ENCODE peak calls at places on chromosomes 5 and 9, in six cellular contexts. One of them, this sample, is unnamed.

GRCh38 chr9:94949330-94949729 is 222.8 kb downstream of the AOPEP start:
- DNase-seq in PC-9: no peak
- DNase-seq in heart right ventricle: no peak
- DNase-seq in IMR-90: no peak
- DNase-seq in BE2C: no peak
- DNase-seq in sigmoid colon: no peak
- DNase-seq in this sample: no peak

GRCh38 chr9:127219533-127219932 is 45.0 kb upstream of the GARNL3 start:
- DNase-seq in PC-9: no peak
- DNase-seq in heart right ventricle: no peak
- DNase-seq in IMR-90: no peak
- DNase-seq in BE2C: no peak
- DNase-seq in sigmoid colon: no peak
- DNase-seq in this sample: no peak

GRCh38 chr9:4540425-4540824 is 50.2 kb downstream of the SLC1A1 start:
- DNase-seq in PC-9: no peak
- DNase-seq in heart right ventricle: no peak
- DNase-seq in IMR-90: no peak
- DNase-seq in BE2C: no peak
- DNase-seq in sigmoid colon: no peak
- DNase-seq in this sample: no peak

GRCh38 chr9:109717342-109717741 is 62.7 kb upstream of the PALM2AKAP2 start:
- DNase-seq in PC-9: no peak
- DNase-seq in heart right ventricle: no peak
- DNase-seq in IMR-90: peak
- DNase-seq in BE2C: no peak
- DNase-seq in sigmoid colon: no peak
- DNase-seq in this sample: no peak

GRCh38 chr5:174329738-174330137 is 284.2 kb downstream of the NSG2 start:
- DNase-seq in PC-9: no peak
- DNase-seq in heart right ventricle: no peak
- DNase-seq in IMR-90: peak
- DNase-seq in BE2C: peak
- DNase-seq in sigmoid colon: no peak
- DNase-seq in this sample: peak

GRCh38 chr9:128892223-128892892 is 10.4 kb downstream of the LRRC8A start:
- DNase-seq in PC-9: peak
- DNase-seq in heart right ventricle: peak
- DNase-seq in IMR-90: peak
- DNase-seq in BE2C: peak
- DNase-seq in sigmoid colon: peak
- DNase-seq in this sample: no peak

GRCh38 chr5:154860123-154860522 is 1.7 kb downstream of the CNOT8 start:
- DNase-seq in PC-9: peak
- DNase-seq in heart right ventricle: no peak
- DNase-seq in IMR-90: peak
- DNase-seq in BE2C: no peak
- DNase-seq in sigmoid colon: peak
- DNase-seq in this sample: peak

GRCh38 chr9:129341197-129341990 is 163.3 kb upstream of the IER5L start:
- DNase-seq in PC-9: no peak
- DNase-seq in heart right ventricle: no peak
- DNase-seq in IMR-90: no peak
- DNase-seq in BE2C: no peak
- DNase-seq in sigmoid colon: peak
- DNase-seq in this sample: no peak

GRCh38 chr5:150163547-150164059 is 3.0 kb upstream of the CDX1 start:
- DNase-seq in PC-9: no peak
- DNase-seq in heart right ventricle: peak
- DNase-seq in IMR-90: no peak
- DNase-seq in BE2C: no peak
- DNase-seq in sigmoid colon: peak
- DNase-seq in this sample: no peak

GRCh38 chr9:128835246-128836210 is 5.9 kb upstream of the SPOUT1 start:
- DNase-seq in PC-9: no peak
- DNase-seq in heart right ventricle: no peak
- DNase-seq in IMR-90: no peak
- DNase-seq in BE2C: no peak
- DNase-seq in sigmoid colon: no peak
- DNase-seq in this sample: no peak

GRCh38 chr5:143536364-143536763 is 132.9 kb upstream of the NR3C1 start:
- DNase-seq in PC-9: peak
- DNase-seq in heart right ventricle: no peak
- DNase-seq in IMR-90: peak
- DNase-seq in BE2C: no peak
- DNase-seq in sigmoid colon: no peak
- DNase-seq in this sample: peak

GRCh38 chr9:123361086-123361730 is 5.2 kb downstream of the CRB2 start:
- DNase-seq in PC-9: no peak
- DNase-seq in heart right ventricle: no peak
- DNase-seq in IMR-90: no peak
- DNase-seq in BE2C: peak
- DNase-seq in sigmoid colon: no peak
- DNase-seq in this sample: no peak

GRCh38 chr9:93267681-93268505 is 84.0 kb downstream of the WNK2 start:
- DNase-seq in PC-9: no peak
- DNase-seq in heart right ventricle: no peak
- DNase-seq in IMR-90: no peak
- DNase-seq in BE2C: no peak
- DNase-seq in sigmoid colon: peak
- DNase-seq in this sample: no peak

GRCh38 chr5:14076566-14076965 is 66.6 kb upstream of the TRIO start:
- DNase-seq in PC-9: no peak
- DNase-seq in heart right ventricle: no peak
- DNase-seq in IMR-90: no peak
- DNase-seq in BE2C: no peak
- DNase-seq in sigmoid colon: no peak
- DNase-seq in this sample: no peak

GRCh38 chr5:100904259-100904822 is 1.3 kb upstream of the ST8SIA4 start:
- DNase-seq in PC-9: no peak
- DNase-seq in heart right ventricle: peak
- DNase-seq in IMR-90: no peak
- DNase-seq in BE2C: no peak
- DNase-seq in sigmoid colon: peak
- DNase-seq in this sample: no peak

GRCh38 chr9:86093788-86094555 is 5.4 kb downstream of the GOLM1 start:
- DNase-seq in PC-9: peak
- DNase-seq in heart right ventricle: peak
- DNase-seq in IMR-90: peak
- DNase-seq in BE2C: no peak
- DNase-seq in sigmoid colon: no peak
- DNase-seq in this sample: no peak

GRCh38 chr5:179762079-179762780 is 29.6 kb downstream of the MAML1 start:
- DNase-seq in PC-9: peak
- DNase-seq in heart right ventricle: no peak
- DNase-seq in IMR-90: no peak
- DNase-seq in BE2C: peak
- DNase-seq in sigmoid colon: no peak
- DNase-seq in this sample: peak

GRCh38 chr9:2026181-2026580 is 11.0 kb downstream of the SMARCA2 start:
- DNase-seq in PC-9: no peak
- DNase-seq in heart right ventricle: no peak
- DNase-seq in IMR-90: no peak
- DNase-seq in BE2C: no peak
- DNase-seq in sigmoid colon: no peak
- DNase-seq in this sample: no peak

GRCh38 chr5:115297043-115297442 is 589 bp upstream of the CCDC112 start:
- DNase-seq in PC-9: no peak
- DNase-seq in heart right ventricle: no peak
- DNase-seq in IMR-90: no peak
- DNase-seq in BE2C: no peak
- DNase-seq in sigmoid colon: no peak
- DNase-seq in this sample: no peak

GRCh38 chr5:56802235-56802634 is 13.1 kb upstream of the MAP3K1 start:
- DNase-seq in PC-9: no peak
- DNase-seq in heart right ventricle: no peak
- DNase-seq in IMR-90: no peak
- DNase-seq in BE2C: peak
- DNase-seq in sigmoid colon: no peak
- DNase-seq in this sample: no peak

GRCh38 chr9:125983681-125984080 is 236.5 kb downstream of the PBX3 start:
- DNase-seq in PC-9: no peak
- DNase-seq in heart right ventricle: no peak
- DNase-seq in IMR-90: no peak
- DNase-seq in BE2C: no peak
- DNase-seq in sigmoid colon: peak
- DNase-seq in this sample: no peak

GRCh38 chr5:172820046-172820767 is 13.8 kb upstream of the ERGIC1 start:
- DNase-seq in PC-9: no peak
- DNase-seq in heart right ventricle: peak
- DNase-seq in IMR-90: peak
- DNase-seq in BE2C: no peak
- DNase-seq in sigmoid colon: peak
- DNase-seq in this sample: no peak

GRCh38 chr5:54651482-54652076 is 134.0 kb downstream of the SNX18 start:
- DNase-seq in PC-9: peak
- DNase-seq in heart right ventricle: peak
- DNase-seq in IMR-90: peak
- DNase-seq in BE2C: peak
- DNase-seq in sigmoid colon: peak
- DNase-seq in this sample: no peak

GRCh38 chr5:158354958-158355357 is 496.0 kb upstream of the CLINT1 start:
- DNase-seq in PC-9: no peak
- DNase-seq in heart right ventricle: no peak
- DNase-seq in IMR-90: no peak
- DNase-seq in BE2C: no peak
- DNase-seq in sigmoid colon: no peak
- DNase-seq in this sample: no peak

GRCh38 chr5:168753691-168754254 is 174.6 kb upstream of the PANK3 start:
- DNase-seq in PC-9: no peak
- DNase-seq in heart right ventricle: no peak
- DNase-seq in IMR-90: no peak
- DNase-seq in BE2C: no peak
- DNase-seq in sigmoid colon: no peak
- DNase-seq in this sample: no peak

GRCh38 chr5:86878250-86878649 is 260.5 kb downstream of the COX7C start:
- DNase-seq in PC-9: no peak
- DNase-seq in heart right ventricle: no peak
- DNase-seq in IMR-90: no peak
- DNase-seq in BE2C: no peak
- DNase-seq in sigmoid colon: no peak
- DNase-seq in this sample: no peak
- TF ChIP-seq CTCF in PC-9: no peak
- TF ChIP-seq CTCF in heart right ventricle: no peak
- TF ChIP-seq CTCF in IMR-90: no peak
- TF ChIP-seq CTCF in BE2C: no peak
- TF ChIP-seq CTCF in sigmoid colon: no peak
- TF ChIP-seq CTCF in this sample: no peak

GRCh38 chr9:30058463-30058862 is 2326.0 kb upstream of the ACO1 start:
- DNase-seq in PC-9: no peak
- DNase-seq in heart right ventricle: no peak
- DNase-seq in IMR-90: no peak
- DNase-seq in BE2C: no peak
- DNase-seq in sigmoid colon: no peak
- DNase-seq in this sample: no peak
- H3K4me3 ChIP-seq in PC-9: no peak
- H3K4me3 ChIP-seq in heart right ventricle: no peak
- H3K4me3 ChIP-seq in IMR-90: no peak
- H3K4me3 ChIP-seq in BE2C: no peak
- H3K4me3 ChIP-seq in sigmoid colon: no peak
- H3K4me3 ChIP-seq in this sample: no peak

DNA sequence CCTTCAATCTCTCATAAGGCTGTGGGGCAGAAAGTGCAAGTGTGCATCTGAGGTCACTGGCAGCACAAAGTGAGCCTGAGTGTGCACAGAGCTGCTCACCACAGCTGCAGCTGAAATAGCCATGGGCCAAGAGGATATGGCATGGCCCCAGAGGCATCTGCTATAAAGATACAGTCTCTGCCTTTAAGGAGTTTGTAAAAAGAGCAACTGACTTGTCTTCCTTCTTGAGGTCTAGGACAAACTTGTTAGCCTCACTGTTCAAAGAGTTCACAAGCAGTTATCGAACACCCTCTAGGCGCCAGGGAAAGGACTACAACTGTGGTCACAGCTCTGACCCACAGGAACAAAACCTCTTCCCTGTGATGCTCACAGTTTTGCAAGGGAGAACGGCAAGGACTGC is 190.0 kb upstream of the TRIM32 start:
- DNase-seq in PC-9: no peak
- DNase-seq in heart right ventricle: peak
- DNase-seq in IMR-90: no peak
- DNase-seq in BE2C: no peak
- DNase-seq in sigmoid colon: no peak
- DNase-seq in this sample: no peak
- TF ChIP-seq CTCF in PC-9: no peak
- TF ChIP-seq CTCF in heart right ventricle: peak
- TF ChIP-seq CTCF in IMR-90: no peak
- TF ChIP-seq CTCF in BE2C: no peak
- TF ChIP-seq CTCF in sigmoid colon: no peak
- TF ChIP-seq CTCF in this sample: no peak

GRCh38 chr5:34688015-34688800 is 32.1 kb downstream of the RAI14 start:
- DNase-seq in PC-9: no peak
- DNase-seq in heart right ventricle: no peak
- DNase-seq in IMR-90: no peak
- DNase-seq in BE2C: no peak
- DNase-seq in sigmoid colon: no peak
- DNase-seq in this sample: no peak

GRCh38 chr5:34685485-34686197 is 29.5 kb downstream of the RAI14 start:
- DNase-seq in PC-9: no peak
- DNase-seq in heart right ventricle: no peak
- DNase-seq in IMR-90: peak
- DNase-seq in BE2C: no peak
- DNase-seq in sigmoid colon: no peak
- DNase-seq in this sample: no peak

GRCh38 chr5:34684980-34685352 is 28.8 kb downstream of the RAI14 start:
- DNase-seq in PC-9: no peak
- DNase-seq in heart right ventricle: no peak
- DNase-seq in IMR-90: no peak
- DNase-seq in BE2C: no peak
- DNase-seq in sigmoid colon: no peak
- DNase-seq in this sample: no peak

GRCh38 chr5:34686762-34687268 is 30.7 kb downstream of the RAI14 start:
- DNase-seq in PC-9: peak
- DNase-seq in heart right ventricle: peak
- DNase-seq in IMR-90: peak
- DNase-seq in BE2C: no peak
- DNase-seq in sigmoid colon: peak
- DNase-seq in this sample: peak

DNA sequence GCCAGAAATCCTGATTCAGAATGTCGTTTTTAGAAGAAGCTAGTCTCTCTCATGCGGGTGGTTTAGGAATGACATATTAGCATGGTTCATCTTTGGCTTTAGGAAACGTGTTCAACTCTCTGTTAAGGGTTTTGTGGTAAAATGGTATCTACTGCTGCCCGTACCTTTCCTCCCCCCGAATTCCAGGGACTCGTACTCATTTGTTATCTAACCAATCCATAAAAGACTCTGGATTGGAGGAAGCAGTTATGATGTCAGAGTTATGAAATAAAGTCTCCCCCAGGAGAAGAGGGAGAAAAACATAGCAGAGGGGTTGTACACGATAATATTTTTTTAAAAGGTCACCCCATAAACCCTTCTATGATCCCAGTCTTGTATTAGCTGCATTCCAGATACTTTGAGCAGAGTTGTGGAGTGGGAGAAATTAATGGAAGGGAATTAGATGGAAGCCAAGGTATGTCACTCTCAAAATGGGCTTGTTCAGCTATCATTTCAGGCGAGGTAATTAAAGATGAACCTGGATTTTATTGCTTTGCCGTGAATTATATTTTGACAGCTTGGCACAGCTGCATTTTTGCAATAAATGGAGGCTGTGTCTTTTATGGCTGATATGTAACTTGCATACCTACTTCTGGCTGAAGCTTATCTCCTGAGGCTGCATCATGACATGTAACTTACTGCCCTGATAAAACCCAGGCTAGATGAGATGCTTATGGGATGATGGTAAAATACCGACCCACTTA is 31.3 kb downstream of the RAI14 start:
- DNase-seq in PC-9: peak
- DNase-seq in heart right ventricle: no peak
- DNase-seq in IMR-90: peak
- DNase-seq in BE2C: no peak
- DNase-seq in sigmoid colon: no peak
- DNase-seq in this sample: peak
- H3K4me3 ChIP-seq in PC-9: no peak
- H3K4me3 ChIP-seq in heart right ventricle: no peak
- H3K4me3 ChIP-seq in IMR-90: no peak
- H3K4me3 ChIP-seq in BE2C: no peak
- H3K4me3 ChIP-seq in sigmoid colon: no peak
- H3K4me3 ChIP-seq in this sample: no peak

This sample was measured in AG09309.